ENCODE peak calls at places on chromosomes 13 and 19, in four cellular contexts. H is NT2/D1; K is activated CD4-positive, alpha-beta T cell treated with anti-CD3 and anti-CD28 coated beads for 1 hour; S is T-helper 17 cell. I is an unnamed sample.

GRCh38 chr13:98173431-98173921 is 3.6 kb downstream of the RNF113B start:
- DNase-seq in S (no peak), H (peak), K (no peak), I (no peak)

GRCh38 chr19:34402074-34402600 is 2.1 kb upstream of the PDCD2L start:
- DNase-seq in H (no peak), K (no peak), S (no peak), I (no peak)

GRCh38 chr13:76711515-76712182 is 174.6 kb downstream of the KCTD12 start:
- DNase-seq in S (no peak), K (no peak), H (no peak), I (no peak)

GRCh38 chr19:21482863-21483276 is 22.5 kb upstream of the ZNF429 start:
- DNase-seq in S (peak), H (peak), K (peak), I (no peak)

GRCh38 chr19:39110263-39110967 is 15.2 kb upstream of the PAK4 start:
- DNase-seq in H (peak), S (peak), K (peak), I (no peak)

GRCh38 chr19:11924886-11925583 is at the start of gene ZNF700:
- DNase-seq in S (peak), K (peak), H (peak), I (peak)

GRCh38 chr19:45733160-45733810 is at the start of gene MEIOSIN:
- DNase-seq in H (no peak), S (no peak), K (no peak), I (no peak)

GRCh38 chr13:28129911-28130693 is 8.2 kb upstream of the PAN3 start:
- DNase-seq in H (no peak), S (no peak), K (no peak), I (no peak)

GRCh38 chr19:31355330-31356289 is 6.4 kb upstream of the TSHZ3 start:
- DNase-seq in H (no peak), K (no peak), S (no peak), I (peak)

GRCh38 chr19:5914946-5915781 is 1.1 kb downstream of the CAPS start:
- DNase-seq in S (no peak), K (no peak), H (no peak), I (no peak)

GRCh38 chr13:80452279-80452678 is 111.4 kb upstream of the SPRY2 start:
- DNase-seq in K (no peak), H (no peak), S (no peak), I (no peak)

GRCh38 chr13:73200432-73200831 is 141.6 kb downstream of the KLF5 start:
- DNase-seq in H (no peak), K (no peak), S (no peak), I (no peak)

GRCh38 chr13:102400619-102401125 is 1.2 kb downstream of the FGF14 start:
- DNase-seq in H (no peak), S (no peak), K (no peak), I (no peak)

GRCh38 chr13:99339736-99340392 is 32.7 kb upstream of the GPR183 start:
- DNase-seq in H (no peak), S (peak), K (no peak), I (no peak)

GRCh38 chr13:77674802-77675201 is 22.7 kb upstream of the SLAIN1 start:
- DNase-seq in H (no peak), K (no peak), S (no peak), I (no peak)

GRCh38 chr13:52162279-52163101 is 3.1 kb upstream of the NEK3 start:
- DNase-seq in S (no peak), H (no peak), K (no peak), I (no peak)

GRCh38 chr19:366205-366783 is 21.7 kb upstream of the MIER2 start:
- DNase-seq in S (no peak), H (no peak), K (no peak), I (no peak)

GRCh38 chr13:91601273-91601672 is 202.9 kb downstream of the GPC5 start:
- DNase-seq in S (no peak), K (no peak), H (no peak), I (no peak)

I was measured in iPS DF 19.7.